ENCODE peak calls at places on chromosomes 13 and 19, in four cellular contexts. N, V, A and R are unnamed samples.

GRCh38 chr13:91045351-91046034 is 302.0 kb upstream of the MIR17HG start:
- DNase-seq in N (no peak), V (no peak), A (no peak), R (peak; percentile 5)

GRCh38 chr13:42754801-42755513 is 26.4 kb upstream of the FAM216B start:
- DNase-seq in N (no peak), V (no peak), A (no peak), R (no peak)

GRCh38 chr13:111131610-111132009 is 16.5 kb downstream of the ARHGEF7 start:
- DNase-seq in N (no peak), V (no peak), A (no peak), R (no peak)

GRCh38 chr13:105587786-105588185 is 947.7 kb downstream of the EFNB2 start:
- DNase-seq in N (no peak), V (no peak), A (no peak), R (no peak)

GRCh38 chr19:4069331-4069959 is 2.7 kb upstream of the ZBTB7A start:
- DNase-seq in N (peak; percentile 35), V (no peak), A (peak; percentile 74), R (no peak)

GRCh38 chr13:75196112-75196855 is 285.7 kb downstream of the TBC1D4 start:
- DNase-seq in N (no peak), V (peak; percentile 10), A (no peak), R (no peak)

GRCh38 chr19:53463263-53463662 is 4.3 kb upstream of the ZNF813 start:
- DNase-seq in N (no peak), V (no peak), A (peak; percentile 56), R (peak; percentile 16)

GRCh38 chr13:25276748-25277147 is 10.5 kb downstream of the MTMR6 start:
- DNase-seq in N (no peak), V (no peak), A (no peak), R (no peak)

GRCh38 chr19:40726279-40726678 is 9.4 kb downstream of the ITPKC start:
- DNase-seq in N (no peak), V (no peak), A (no peak), R (no peak)

GRCh38 chr13:78102121-78102677 is 183.6 kb upstream of the EDNRB start:
- DNase-seq in N (no peak), V (no peak), A (peak; percentile 42), R (no peak)